ENCODE peak calls at places on chromosome 19, in four cellular contexts. V, Y, W and G are unnamed samples.
A peak's percentile ranks its signal among the peaks of the same experiment; 100 is the strongest.

GRCh38 chr19:12567951-12568350 is 16.7 kb upstream of the ZNF564 start:
- DNase-seq in Y (no peak), V (no peak), W (no peak), G (no peak)

GRCh38 chr19:33247441-33247819 is 21.8 kb upstream of the SLC7A10 start:
- DNase-seq in Y (no peak), W (no peak), V (no peak), G (no peak)

GRCh38 chr19:4803736-4804695 is 12.5 kb downstream of the FEM1A start:
- DNase-seq in Y (peak; percentile 75), W (peak; percentile 84), V (peak; percentile 93), G (peak; percentile 66)

GRCh38 chr19:44754743-44755066 is 6.2 kb downstream of the BCL3 start:
- DNase-seq in W (no peak), Y (no peak), V (no peak), G (no peak)

GRCh38 chr19:54320271-54320670 is 7.3 kb upstream of the LILRA5 start:
- DNase-seq in Y (no peak), W (no peak), V (no peak), G (no peak)

GRCh38 chr19:18051887-18052286 is 34.8 kb downstream of the IL12RB1 start:
- DNase-seq in Y (no peak), V (no peak), W (no peak), G (no peak)

GRCh38 chr19:3546119-3546518 is 7.1 kb downstream of the TEKTIP1 start:
- DNase-seq in W (no peak), Y (no peak), V (no peak), G (no peak)

GRCh38 chr19:40424637-40425449 is 949 bp downstream of the SERTAD1 start:
- DNase-seq in Y (peak; percentile 59), V (no peak), W (peak; percentile 56), G (no peak)

GRCh38 chr19:53553865-53554791 is 16.2 kb downstream of the ZNF331 start:
- DNase-seq in Y (no peak), V (peak; percentile 52), W (no peak), G (no peak)

GRCh38 chr19:46898731-46899130 is 37.9 kb downstream of the ARHGAP35 start:
- DNase-seq in W (no peak), Y (no peak), V (no peak), G (no peak)

GRCh38 chr19:54172764-54173699 is at the start of gene TMC4:
- DNase-seq in Y (no peak), V (peak; percentile 88), W (peak; percentile 55), G (no peak)

GRCh38 chr19:35157431-35157830 is 2.9 kb downstream of the FXYD5 start:
- DNase-seq in V (no peak), Y (no peak), W (no peak), G (no peak)

GRCh38 chr19:33458171-33458633 is 63.4 kb downstream of the PEPD start:
- DNase-seq in W (no peak), Y (no peak), V (no peak), G (no peak)

GRCh38 chr19:13089857-13090507 is 12.7 kb downstream of the LYL1 start:
- DNase-seq in Y (no peak), V (no peak), W (no peak), G (no peak)

GRCh38 chr19:2271516-2272103 is 10.4 kb downstream of the PEAK3 start:
- DNase-seq in V (peak; percentile 20), Y (no peak), W (peak; percentile 55), G (no peak)

GRCh38 chr19:48445256-48445605 is 552 bp upstream of the GRWD1 start:
- DNase-seq in W (peak; percentile 85), Y (peak; percentile 63), V (no peak), G (peak; percentile 82)

GRCh38 chr19:42295831-42296525 is 6.0 kb upstream of the PRR19 start:
- DNase-seq in Y (peak; percentile 77), W (peak; percentile 86), V (peak; percentile 97), G (peak; percentile 74)

GRCh38 chr19:43700368-43701015 is 15.4 kb upstream of the IRGC start:
- DNase-seq in W (no peak), V (no peak), Y (no peak), G (no peak)

GRCh38 chr19:23917856-23918255 is 3.2 kb downstream of the ZNF726 start:
- DNase-seq in V (no peak), W (no peak), Y (no peak), G (no peak)

GRCh38 chr19:40119380-40119779 is 28.6 kb upstream of the ZNF780A start:
- DNase-seq in W (no peak), Y (no peak), V (no peak), G (peak; percentile 88)

GRCh38 chr19:12800873-12801465 is 631 bp downstream of the PRDX2 start:
- DNase-seq in V (peak; percentile 54), Y (no peak), W (peak; percentile 56), G (peak; percentile 27)

GRCh38 chr19:46840157-46840942 is 10.3 kb downstream of the AP2S1 start:
- DNase-seq in W (peak; percentile 78), Y (peak; percentile 69), V (peak; percentile 66), G (peak; percentile 63)

GRCh38 chr19:18697680-18698079 is 14.2 kb downstream of the CRTC1 start:
- DNase-seq in V (no peak), Y (no peak), W (no peak), G (no peak)

GRCh38 chr19:14553939-14554243 is 18.0 kb downstream of the NDUFB7 start:
- DNase-seq in W (no peak), V (no peak), Y (no peak), G (no peak)

GRCh38 chr19:14554382-14554812 is 17.5 kb downstream of the NDUFB7 start:
- DNase-seq in V (no peak), Y (no peak), W (no peak), G (peak; percentile 76)

GRCh38 chr19:14545716-14546082 is 16.3 kb downstream of the TECR start:
- DNase-seq in Y (no peak), W (no peak), V (no peak), G (no peak)

GRCh38 chr19:14553042-14553938 is 18.6 kb downstream of the NDUFB7 start:
- DNase-seq in W (no peak), V (no peak), Y (no peak), G (no peak)

DNA sequence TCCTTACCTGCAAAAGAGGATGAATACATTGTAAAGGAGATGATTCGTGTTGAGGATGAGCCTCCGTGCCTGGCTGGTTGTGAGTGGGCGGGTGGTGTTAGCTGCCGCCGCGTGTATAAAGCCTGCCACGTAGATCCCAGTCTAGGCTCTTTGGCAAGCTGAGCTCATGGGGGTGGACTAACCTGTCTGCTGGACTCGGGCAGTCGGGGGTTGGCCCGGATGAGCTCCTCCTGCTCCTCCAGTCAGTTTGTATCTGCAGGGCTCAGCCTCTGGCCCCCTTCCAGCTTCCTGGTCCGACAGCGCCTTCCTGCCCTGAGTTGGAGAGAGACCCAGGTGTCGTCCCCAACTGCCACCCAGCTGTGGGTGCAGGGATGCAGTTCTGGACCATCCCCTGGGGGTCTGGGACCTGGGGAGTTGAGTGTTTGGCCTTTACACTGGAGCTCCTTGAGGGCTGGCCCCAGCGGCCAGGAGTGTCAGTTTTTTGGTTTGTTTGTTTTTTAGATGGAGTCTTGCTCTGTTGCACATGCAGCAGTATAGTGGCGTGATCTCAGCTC is 20.9 kb downstream of the TECR start:
- DNase-seq in W (peak; percentile 86), V (no peak), Y (no peak), G (no peak)
- TF ChIP-seq ELF4 in W (no peak), V (no peak), Y (no peak), G (no peak)

DNA sequence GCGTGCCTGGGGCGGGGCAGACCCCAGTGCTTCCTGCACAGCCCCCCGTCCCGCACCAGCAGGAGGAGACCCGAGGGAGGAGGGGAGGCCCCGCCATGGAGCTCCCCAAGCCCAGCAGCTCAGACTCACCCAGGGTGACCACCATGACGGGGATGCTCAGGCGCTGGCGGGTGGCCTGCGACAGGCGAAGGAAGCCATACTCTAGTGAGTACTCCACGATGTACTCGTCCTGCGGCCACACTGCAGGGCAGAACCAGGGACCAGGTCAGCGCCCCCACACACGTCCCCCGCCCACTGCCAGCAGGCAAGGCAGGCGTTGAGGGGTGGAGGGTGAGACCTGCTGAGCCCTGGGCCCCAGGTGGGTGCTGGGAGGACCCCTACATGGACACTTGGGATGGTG is 8.6 kb downstream of the TMEM259 start:
- DNase-seq in V (no peak), W (no peak), Y (no peak), G (no peak)
- TF ChIP-seq ELF4 in V (no peak), W (no peak), Y (no peak), G (no peak)

GRCh38 chr19:610801-611505 is 21.3 kb downstream of the HCN2 start:
- DNase-seq in Y (no peak), W (peak; percentile 91), V (no peak), G (no peak)
- TF ChIP-seq ELF4 in Y (no peak), W (peak; percentile 34), V (no peak), G (no peak)

GRCh38 chr19:30131722-30132291 is 189.8 kb downstream of the URI1 start:
- DNase-seq in W (no peak), V (no peak), Y (no peak), G (no peak)
- TF ChIP-seq ELF4 in W (no peak), V (no peak), Y (no peak), G (no peak)

GRCh38 chr19:16449330-16449961 is 22.3 kb downstream of the EPS15L1 start:
- DNase-seq in Y (no peak), W (no peak), V (no peak), G (no peak)
- TF ChIP-seq ELF4 in Y (no peak), W (no peak), V (no peak), G (no peak)

GRCh38 chr19:1064661-1065605 is 2.0 kb upstream of the ARHGAP45 start:
- DNase-seq in Y (no peak), W (peak; percentile 72), V (peak; percentile 80), G (no peak)

GRCh38 chr19:1063909-1064660 is 2.9 kb upstream of the ARHGAP45 start:
- DNase-seq in Y (no peak), W (peak; percentile 42), V (peak; percentile 74), G (no peak)

GRCh38 chr19:1062387-1063029 is 4.5 kb upstream of the ARHGAP45 start:
- DNase-seq in W (no peak), Y (peak; percentile 74), V (peak; percentile 67), G (no peak)

GRCh38 chr19:1061987-1062386 is 5.0 kb upstream of the ARHGAP45 start:
- DNase-seq in Y (no peak), V (no peak), W (no peak), G (no peak)

DNA sequence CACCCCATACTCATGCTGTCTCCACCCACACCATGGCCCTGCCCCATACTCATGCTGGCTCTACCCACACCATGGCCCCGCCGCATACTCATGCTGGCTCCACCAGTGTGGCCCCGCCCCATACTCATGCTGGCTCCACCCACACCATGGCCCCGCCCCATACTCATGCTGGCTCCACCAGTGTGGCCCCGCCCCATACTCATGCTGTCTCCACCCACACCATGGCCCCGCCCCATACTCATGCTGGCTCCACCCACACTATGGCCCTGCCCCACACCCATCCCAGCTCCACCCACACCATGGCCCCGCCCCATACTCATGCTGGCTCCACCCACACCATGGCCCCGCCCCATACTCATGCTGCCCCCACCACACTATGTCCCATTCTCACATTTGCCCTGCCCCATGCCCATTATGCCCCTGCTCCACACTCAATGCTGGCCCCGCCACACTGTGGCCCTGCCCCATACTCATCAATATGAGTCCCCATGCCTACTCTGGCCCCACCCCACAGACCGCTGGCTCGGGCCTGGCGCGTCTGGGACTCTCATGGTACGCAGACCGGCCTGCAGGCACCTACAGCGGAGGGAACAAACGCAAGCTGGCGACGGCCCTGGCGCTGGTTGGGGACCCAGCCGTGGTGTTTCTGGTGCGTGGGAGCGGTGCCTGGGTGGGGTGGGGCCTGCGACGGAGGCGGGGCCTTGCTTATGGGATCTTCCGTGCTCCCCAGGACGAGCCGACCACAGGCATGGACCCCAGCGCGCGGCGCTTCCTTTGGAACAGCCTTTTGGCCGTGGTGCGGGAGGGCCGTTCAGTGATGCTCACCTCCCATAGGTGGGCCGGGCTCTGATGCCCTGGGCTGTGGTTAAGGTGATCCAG is 3.7 kb upstream of the ARHGAP45 start:
- DNase-seq in W (peak; percentile 87), Y (peak; percentile 75), V (peak; percentile 83), G (no peak)
- TF ChIP-seq ELF4 in W (no peak), Y (no peak), V (no peak), G (no peak)